ENCODE peak calls at places on chromosomes 12 and 14, in nine cellular contexts. V is HCEC 1CT, T is T-helper 2 cell, G is GM10248, H is EL, B is T-helper 17 cell, O is iris pigment epithelial cell, Q is NCI-H1417, U is NCI-H2029. Y is an unnamed sample.

GRCh38 chr12:49027846-49028245 is 9.3 kb upstream of the PRKAG1 start:
- DNase-seq in V (no peak), T (no peak), G (no peak), H (no peak), B (no peak), O (no peak), Q (no peak), U (no peak), Y (no peak)

GRCh38 chr12:101823891-101824290 is 6.9 kb downstream of the GNPTAB start:
- DNase-seq in V (peak; percentile 40), T (peak; percentile 89), G (peak; percentile 60), H (peak; percentile 20), B (peak; percentile 38), O (no peak), Q (peak; percentile 30), U (peak; percentile 64), Y (no peak)

GRCh38 chr12:617304-617915 is 45.8 kb downstream of the NINJ2 start:
- DNase-seq in V (no peak), T (no peak), G (no peak), H (no peak), B (no peak), O (peak; percentile 68), Q (no peak), U (no peak), Y (no peak)

GRCh38 chr12:84920331-84920730 is 7.7 kb upstream of the SLC6A15 start:
- DNase-seq in V (peak; percentile 58), T (no peak), G (no peak), H (no peak), B (no peak), O (peak; percentile 83), Q (no peak), U (no peak), Y (no peak)

GRCh38 chr14:74572829-74573360 is 39.1 kb downstream of the LTBP2 start:
- DNase-seq in V (peak; percentile 16), T (no peak), G (no peak), H (no peak), B (no peak), O (peak; percentile 83), Q (no peak), U (no peak), Y (peak; percentile 35)

GRCh38 chr12:78684419-78684818 is 180.2 kb upstream of the SYT1 start:
- DNase-seq in V (no peak), T (no peak), G (no peak), H (no peak), B (no peak), O (no peak), Q (no peak), U (no peak), Y (no peak)

GRCh38 chr12:102167821-102168605 is 29.6 kb downstream of the PMCH start:
- DNase-seq in V (peak; percentile 29), T (peak; percentile 76), G (no peak), H (no peak), B (no peak), O (no peak), Q (no peak), U (no peak), Y (no peak)

GRCh38 chr14:52443506-52443905 is 108.8 kb downstream of the TXNDC16 start:
- DNase-seq in V (no peak), T (no peak), G (no peak), H (no peak), B (no peak), O (peak; percentile 10), Q (no peak), U (no peak), Y (no peak)

GRCh38 chr14:75452324-75452723 is 24.5 kb downstream of the JDP2 start:
- DNase-seq in V (peak; percentile 13), T (no peak), G (no peak), H (peak; percentile 32), B (no peak), O (peak; percentile 38), Q (no peak), U (no peak), Y (no peak)

GRCh38 chr14:82911930-82912329 is 1378.3 kb upstream of the SEL1L start:
- DNase-seq in V (no peak), T (no peak), G (no peak), H (no peak), B (no peak), O (no peak), Q (no peak), U (no peak), Y (no peak)

GRCh38 chr12:96364092-96364700 is 36.0 kb downstream of the CDK17 start:
- DNase-seq in V (no peak), T (no peak), G (no peak), H (no peak), B (no peak), O (no peak), Q (no peak), U (no peak), Y (no peak)

GRCh38 chr14:94478420-94478819 is 2.4 kb upstream of the SERPINA9 start:
- DNase-seq in V (no peak), T (no peak), G (no peak), H (no peak), B (no peak), O (no peak), Q (no peak), U (no peak), Y (no peak)

GRCh38 chr14:64444984-64445845 is 20.1 kb upstream of the AKAP5 start:
- DNase-seq in V (peak; percentile 91), T (peak; percentile 68), G (peak; percentile 83), H (peak; percentile 85), B (no peak), O (peak; percentile 94), Q (no peak), U (no peak), Y (peak; percentile 51)

GRCh38 chr12:77734489-77734888 is 96.2 kb upstream of the NAV3 start:
- DNase-seq in V (peak; percentile 54), T (no peak), G (no peak), H (peak; percentile 39), B (no peak), O (peak; percentile 65), Q (no peak), U (no peak), Y (no peak)

GRCh38 chr12:64572241-64572640 is 38.1 kb upstream of the RASSF3 start:
- DNase-seq in V (no peak), T (no peak), G (no peak), H (no peak), B (no peak), O (no peak), Q (no peak), U (no peak), Y (no peak)

GRCh38 chr12:112422531-112422930 is 3.8 kb downstream of the PTPN11 start:
- DNase-seq in V (no peak), T (no peak), G (no peak), H (no peak), B (no peak), O (peak; percentile 36), Q (no peak), U (no peak), Y (no peak)

GRCh38 chr12:123732251-123732650 is 20.1 kb downstream of the ATP6V0A2 start:
- DNase-seq in V (no peak), T (no peak), G (no peak), H (no peak), B (no peak), O (no peak), Q (no peak), U (no peak), Y (no peak)

GRCh38 chr12:93766802-93767523 is 89.8 kb downstream of the CRADD start:
- DNase-seq in V (peak; percentile 78), T (peak; percentile 70), G (peak; percentile 37), H (peak; percentile 70), B (no peak), O (peak; percentile 81), Q (peak; percentile 60), U (peak; percentile 13), Y (no peak)

GRCh38 chr14:68694516-68695235 is 98.2 kb downstream of the ZFP36L1 start:
- DNase-seq in V (peak; percentile 84), T (no peak), G (no peak), H (peak; percentile 38), B (no peak), O (peak; percentile 71), Q (no peak), U (no peak), Y (no peak)

GRCh38 chr12:104573-105081 is 38.1 kb downstream of the IQSEC3 start:
- DNase-seq in V (no peak), T (peak; percentile 29), G (no peak), H (no peak), B (no peak), O (no peak), Q (peak; percentile 90), U (peak; percentile 86), Y (no peak)

GRCh38 chr12:1473418-1473817 is 121.0 kb downstream of the FBXL14 start:
- DNase-seq in V (peak; percentile 48), T (peak; percentile 74), G (no peak), H (peak; percentile 65), B (no peak), O (peak; percentile 33), Q (no peak), U (no peak), Y (no peak)

GRCh38 chr12:5052348-5052747 is 8.7 kb downstream of the KCNA5 start:
- DNase-seq in V (no peak), T (no peak), G (no peak), H (no peak), B (no peak), O (no peak), Q (no peak), U (no peak), Y (no peak)

GRCh38 chr14:104229621-104230041 is 91.2 kb downstream of the KIF26A start:
- DNase-seq in V (no peak), T (no peak), G (no peak), H (no peak), B (no peak), O (no peak), Q (no peak), U (no peak), Y (no peak)

GRCh38 chr12:22533155-22533554 is 11.2 kb downstream of the C2CD5 start:
- DNase-seq in V (no peak), T (no peak), G (no peak), H (no peak), B (no peak), O (no peak), Q (peak; percentile 85), U (no peak), Y (no peak)

GRCh38 chr12:107302649-107303386 is 209.5 kb upstream of the CRY1 start:
- DNase-seq in V (no peak), T (no peak), G (no peak), H (peak; percentile 6), B (no peak), O (no peak), Q (no peak), U (no peak), Y (no peak)

GRCh38 chr14:101350021-101350420 is 211.3 kb upstream of the DIO3 start:
- DNase-seq in V (no peak), T (no peak), G (no peak), H (no peak), B (no peak), O (no peak), Q (no peak), U (no peak), Y (no peak)

GRCh38 chr12:8698830-8699330 is 1.1 kb downstream of the RIMKLB start:
- DNase-seq in V (peak; percentile 34), T (no peak), G (no peak), H (peak; percentile 39), B (no peak), O (peak; percentile 43), Q (no peak), U (no peak), Y (no peak)

GRCh38 chr12:124506145-124506831 is 61.1 kb downstream of the NCOR2 start:
- DNase-seq in V (no peak), T (no peak), G (no peak), H (peak; percentile 38), B (no peak), O (peak; percentile 77), Q (peak; percentile 91), U (peak; percentile 64), Y (no peak)

GRCh38 chr14:64720190-64720589 is 16.0 kb downstream of the PLEKHG3 start:
- DNase-seq in V (peak; percentile 88), T (no peak), G (no peak), H (peak; percentile 94), B (no peak), O (peak; percentile 95), Q (no peak), U (peak; percentile 64), Y (peak; percentile 94)

GRCh38 chr12:69588527-69588926 is 3.3 kb downstream of the CCT2 start:
- DNase-seq in V (no peak), T (no peak), G (no peak), H (no peak), B (no peak), O (no peak), Q (no peak), U (no peak), Y (no peak)

GRCh38 chr14:29930283-29930682 is 2.6 kb upstream of the PRKD1 start:
- DNase-seq in V (peak; percentile 75), T (no peak), G (no peak), H (peak; percentile 84), B (no peak), O (peak; percentile 65), Q (no peak), U (no peak), Y (no peak)

Y was measured in epithelial cell of proximal tubule.